ENCODE peak calls at places on chromosomes 11 and 22, in seven cellular contexts. O, I, B, T, D, J and E are unnamed samples.

GRCh38 chr11:128709402-128709801 is 15.5 kb downstream of the FLI1 start:
- DNase-seq in O (no peak), I (no peak), B (no peak), T (no peak), D (peak; percentile 62), J (no peak), E (no peak)

GRCh38 chr11:110323786-110324185 is 27.4 kb upstream of the RDX start:
- DNase-seq in O (no peak), I (no peak), B (no peak), T (no peak), D (no peak), J (no peak), E (no peak)

GRCh38 chr22:22817468-22818201 is 70.0 kb upstream of the IGLL5 start:
- DNase-seq in O (no peak), I (no peak), B (no peak), T (no peak), D (no peak), J (no peak), E (no peak)

GRCh38 chr11:121722431-121723256 is 269.9 kb upstream of the SORL1-AS1 start:
- DNase-seq in O (no peak), I (no peak), B (no peak), T (peak; percentile 96), D (peak; percentile 72), J (no peak), E (no peak)

GRCh38 chr22:48835857-48836672 is 991.6 kb downstream of the BRD1 start:
- DNase-seq in O (no peak), I (no peak), B (no peak), T (no peak), D (no peak), J (no peak), E (no peak)

GRCh38 chr11:10688401-10688800 is 5.2 kb downstream of the IRAG1 start:
- DNase-seq in O (no peak), I (no peak), B (no peak), T (no peak), D (no peak), J (no peak), E (no peak)

GRCh38 chr11:14055936-14056335 is 93.4 kb downstream of the SPON1 start:
- DNase-seq in O (no peak), I (no peak), B (no peak), T (no peak), D (no peak), J (no peak), E (no peak)

GRCh38 chr22:23837911-23838685 is 708 bp downstream of the DERL3 start:
- DNase-seq in O (no peak), I (no peak), B (no peak), T (no peak), D (no peak), J (no peak), E (no peak)

GRCh38 chr11:123409456-123409801 is 20.6 kb upstream of the GRAMD1B start:
- DNase-seq in O (no peak), I (no peak), B (no peak), T (no peak), D (no peak), J (no peak), E (no peak)

GRCh38 chr11:111512296-111513239 is at the start of gene BTG4:
- DNase-seq in O (no peak), I (no peak), B (no peak), T (no peak), D (peak; percentile 38), J (no peak), E (no peak)

GRCh38 chr22:26740253-26740652 is 82.9 kb downstream of the MIAT start:
- DNase-seq in O (no peak), I (no peak), B (no peak), T (no peak), D (peak; percentile 33), J (no peak), E (no peak)

GRCh38 chr11:125413226-125413625 is 82.8 kb downstream of the FEZ1 start:
- DNase-seq in O (no peak), I (no peak), B (no peak), T (no peak), D (no peak), J (no peak), E (no peak)

GRCh38 chr22:44024288-44024908 is at the start of gene PARVB:
- DNase-seq in O (no peak), I (no peak), B (no peak), T (peak; percentile 26), D (peak; percentile 31), J (no peak), E (no peak)

GRCh38 chr22:46770726-46771125 is 8.3 kb downstream of the TBC1D22A start:
- DNase-seq in O (no peak), I (no peak), B (no peak), T (no peak), D (no peak), J (no peak), E (no peak)

GRCh38 chr11:29227816-29228215 is 789.0 kb downstream of the KCNA4 start:
- DNase-seq in O (no peak), I (no peak), B (no peak), T (no peak), D (no peak), J (no peak), E (no peak)

GRCh38 chr11:123577081-123577598 is 77.3 kb downstream of the SCN3B start:
- DNase-seq in O (no peak), I (peak; percentile 33), B (peak; percentile 64), T (peak; percentile 81), D (peak; percentile 91), J (no peak), E (peak; percentile 58)

GRCh38 chr11:134529212-134530096 is 117.4 kb upstream of the B3GAT1 start:
- DNase-seq in O (no peak), I (no peak), B (no peak), T (no peak), D (no peak), J (no peak), E (peak; percentile 3)

GRCh38 chr11:117931971-117932370 is 2.8 kb upstream of the TMPRSS13 start:
- DNase-seq in O (no peak), I (no peak), B (peak; percentile 37), T (no peak), D (no peak), J (no peak), E (no peak)

GRCh38 chr22:41521166-41521565 is 23.1 kb downstream of the POLR3H start:
- DNase-seq in O (no peak), I (no peak), B (no peak), T (no peak), D (no peak), J (no peak), E (no peak)

GRCh38 chr11:119320593-119321524 is 3.9 kb upstream of the MCAM start:
- DNase-seq in O (peak; percentile 39), I (no peak), B (peak; percentile 46), T (peak; percentile 53), D (peak; percentile 63), J (no peak), E (no peak)

GRCh38 chr22:34592341-34592740 is 473.6 kb upstream of the ISX start:
- DNase-seq in O (no peak), I (no peak), B (no peak), T (no peak), D (no peak), J (no peak), E (no peak)

GRCh38 chr11:13720940-13721339 is 52.5 kb downstream of the FAR1 start:
- DNase-seq in O (no peak), I (no peak), B (no peak), T (no peak), D (no peak), J (no peak), E (no peak)